ENCODE peak calls at places on chromosomes 5 and 9, in six cellular contexts. F is ovary, L is NCI-H2081 treated with DMSO at 0.1 percent for 48 hours, O is lower leg skin, H is posterior vena cava, C is HEK293T. V is an unnamed sample.

GRCh38 chr5:150177721-150178120 is 11.1 kb downstream of the CDX1 start:
- DNase-seq in F (no peak), L (no peak), H (no peak), O (no peak), C (no peak), V (no peak)

GRCh38 chr5:154285661-154286408 is 95.3 kb downstream of the GALNT10 start:
- DNase-seq in C (no peak), O (no peak), H (no peak), L (no peak), F (no peak), V (peak)

GRCh38 chr9:133368249-133368881 is 7.5 kb downstream of the SURF4 start:
- DNase-seq in O (no peak), C (no peak), F (no peak), H (no peak), L (peak), V (no peak)

GRCh38 chr9:91222457-91222856 is 139.3 kb downstream of the AUH start:
- DNase-seq in C (no peak), H (no peak), O (no peak), L (no peak), F (no peak), V (no peak)

GRCh38 chr9:28134577-28134976 is 561.3 kb upstream of the C9orf72 start:
- DNase-seq in F (no peak), L (no peak), C (no peak), H (no peak), O (no peak), V (no peak)

GRCh38 chr9:134896834-134897583 is 16.4 kb downstream of the FCN2 start:
- DNase-seq in H (no peak), L (no peak), F (peak), O (no peak), C (no peak), V (no peak)

GRCh38 chr5:168227001-168227400 is 64.4 kb upstream of the WWC1 start:
- DNase-seq in L (no peak), F (no peak), C (no peak), H (no peak), O (no peak), V (no peak)

GRCh38 chr5:178404987-178405386 is 172.4 kb upstream of the PHYKPL start:
- DNase-seq in O (no peak), H (peak), C (no peak), F (no peak), L (no peak), V (no peak)

GRCh38 chr5:37847978-37848425 is 8.2 kb upstream of the GDNF start:
- DNase-seq in H (no peak), L (no peak), O (no peak), F (no peak), C (peak), V (no peak)

GRCh38 chr9:119318371-119318770 is 50.9 kb downstream of the BRINP1 start:
- DNase-seq in L (no peak), H (no peak), F (no peak), C (no peak), O (no peak), V (peak)

GRCh38 chr9:76592105-76593010 is 133.4 kb downstream of the GCNT1 start:
- DNase-seq in F (no peak), C (no peak), O (no peak), H (no peak), L (no peak), V (no peak)

GRCh38 chr5:74762599-74762998 is 4.3 kb downstream of the GFM2 start:
- DNase-seq in L (no peak), O (no peak), H (no peak), F (no peak), C (no peak), V (no peak)

GRCh38 chr9:137682431-137682991 is 63.7 kb downstream of the EHMT1 start:
- DNase-seq in C (no peak), F (no peak), L (no peak), O (no peak), H (peak), V (no peak)

GRCh38 chr5:129904102-129904666 is at the start of gene CHSY3:
- DNase-seq in F (peak), O (peak), C (peak), H (peak), L (no peak), V (peak)

GRCh38 chr5:59328801-59329296 is 564.7 kb downstream of the PDE4D start:
- DNase-seq in F (peak), H (no peak), L (no peak), C (no peak), O (no peak), V (peak)

GRCh38 chr9:127825319-127826051 is 22.8 kb downstream of the FPGS start:
- DNase-seq in H (no peak), O (no peak), C (peak), F (no peak), L (no peak), V (no peak)

GRCh38 chr5:178238711-178239592 is 6.3 kb upstream of the PHYKPL start:
- DNase-seq in O (no peak), C (no peak), F (no peak), H (no peak), L (no peak), V (no peak)

GRCh38 chr9:87275039-87275725 is 222.5 kb upstream of the DAPK1 start:
- DNase-seq in L (no peak), H (no peak), F (no peak), O (no peak), C (no peak), V (no peak)

GRCh38 chr5:177983763-177984564 is 12.1 kb downstream of the PROP1 start:
- DNase-seq in O (no peak), C (no peak), F (no peak), H (no peak), L (no peak), V (no peak)

GRCh38 chr5:179312557-179313235 is 32.6 kb downstream of the ADAMTS2 start:
- DNase-seq in L (no peak), O (no peak), H (peak), F (no peak), C (no peak), V (no peak)

GRCh38 chr5:143194206-143194605 is 209.3 kb downstream of the NR3C1 start:
- DNase-seq in F (no peak), H (no peak), L (no peak), C (no peak), O (no peak), V (peak)

GRCh38 chr9:74555015-74555414 is 57.9 kb downstream of the RORB start:
- DNase-seq in F (no peak), C (peak), O (no peak), H (no peak), L (no peak), V (no peak)

GRCh38 chr5:8458038-8458383 is 589.1 kb downstream of the MTRR start:
- DNase-seq in O (no peak), F (no peak), L (no peak), H (no peak), C (peak), V (peak)

GRCh38 chr9:121169094-121169601 is 32.5 kb downstream of the RAB14 start:
- DNase-seq in F (no peak), O (no peak), H (no peak), L (no peak), C (peak), V (peak)

GRCh38 chr9:114184866-114185265 is 29.5 kb downstream of the COL27A1 start:
- DNase-seq in F (no peak), H (peak), C (no peak), O (no peak), L (no peak), V (no peak)

GRCh38 chr9:75907329-75907728 is 16.9 kb downstream of the PCSK5 start:
- DNase-seq in C (no peak), L (no peak), F (no peak), H (no peak), O (no peak), V (peak)

GRCh38 chr5:137617806-137618205 is 118.1 kb downstream of the KLHL3 start:
- DNase-seq in L (no peak), H (no peak), O (no peak), F (no peak), C (no peak), V (no peak)

GRCh38 chr9:37618817-37619216 is 26.4 kb upstream of the TOMM5 start:
- DNase-seq in C (no peak), H (no peak), L (no peak), F (no peak), O (no peak), V (no peak)

GRCh38 chr9:125513634-125514413 is 193.2 kb downstream of the MAPKAP1 start:
- DNase-seq in L (no peak), F (peak), C (no peak), H (no peak), O (no peak), V (no peak)

GRCh38 chr5:78594946-78595921 is 53.3 kb downstream of the LHFPL2 start:
- DNase-seq in L (no peak), C (no peak), O (peak), F (peak), H (no peak), V (peak)

GRCh38 chr9:127506814-127507750 is 55.8 kb downstream of the LRSAM1 start:
- DNase-seq in L (no peak), C (no peak), F (no peak), O (no peak), H (peak), V (no peak)

GRCh38 chr5:116084231-116084630 is 594 bp upstream of the COMMD10 start:
- DNase-seq in C (peak), F (peak), O (no peak), H (no peak), L (no peak), V (peak)

GRCh38 chr5:90868799-90869198 is 310.2 kb downstream of the ADGRV1 start:
- DNase-seq in O (no peak), C (no peak), L (no peak), H (no peak), F (no peak), V (no peak)

GRCh38 chr5:180640301-180640764 is 9.1 kb downstream of the FLT4 start:
- DNase-seq in H (no peak), O (no peak), C (no peak), L (no peak), F (no peak), V (no peak)

GRCh38 chr9:21994526-21994995 is at the start of gene CDKN2B-AS1:
- DNase-seq in C (peak), L (no peak), F (peak), H (peak), O (no peak), V (peak)

GRCh38 chr9:95641591-95641990 is 124.8 kb upstream of the PTCH1 start:
- DNase-seq in F (no peak), O (no peak), L (no peak), H (no peak), C (no peak), V (peak)

GRCh38 chr5:5340206-5340729 is 82.2 kb upstream of the ICE1 start:
- DNase-seq in H (peak), O (peak), C (peak), F (peak), L (no peak), V (peak)

V was measured in cardiac muscle cell.